ENCODE peak calls at places on chromosomes 3 and 15, in five cellular contexts. J, O, L, P and B are unnamed samples.
A peak's percentile ranks its signal among the peaks of the same experiment; 100 is the strongest.

GRCh38 chr3:10563396-10563795 is 58.0 kb upstream of the ATP2B2 start:
- DNase-seq in J (no peak), O (no peak), L (no peak), P (no peak), B (no peak)

GRCh38 chr3:31035681-31036080 is 141.2 kb upstream of the GADL1 start:
- DNase-seq in J (no peak), O (no peak), L (no peak), P (peak; percentile 10), B (no peak)

GRCh38 chr3:23685484-23686258 is 120.1 kb upstream of the UBE2E1 start:
- DNase-seq in J (peak; percentile 1), O (no peak), L (peak; percentile 64), P (peak; percentile 100), B (no peak)

GRCh38 chr3:114627760-114628159 is 333.9 kb downstream of the TIGIT start:
- DNase-seq in J (no peak), O (no peak), L (no peak), P (peak; percentile 73), B (no peak)

GRCh38 chr3:66073464-66074141 is 34.9 kb upstream of the MAGI1 start:
- DNase-seq in J (no peak), O (no peak), L (no peak), P (no peak), B (no peak)

GRCh38 chr3:87350367-87351199 is 74.2 kb upstream of the POU1F1 start:
- DNase-seq in J (peak; percentile 78), O (no peak), L (no peak), P (peak; percentile 49), B (peak; percentile 22)

GRCh38 chr3:13538520-13539284 is 10.2 kb upstream of the FBLN2 start:
- DNase-seq in J (no peak), O (no peak), L (no peak), P (no peak), B (no peak)

GRCh38 chr3:51722362-51722761 is 15.5 kb downstream of the GRM2 start:
- DNase-seq in J (no peak), O (no peak), L (no peak), P (no peak), B (no peak)

GRCh38 chr15:52113246-52113645 is 671 bp upstream of the BCL2L10 start:
- DNase-seq in J (no peak), O (no peak), L (no peak), P (peak; percentile 50), B (no peak)